ENCODE peak calls at places on chromosome 11, in six cellular contexts. J is prostate gland, L is upper lobe of right lung, Y is colonic mucosa, P is fibroblast of lung, F is neural progenitor cell. I is an unnamed sample. For H3K4me1, the result is how much of the 10 kb centered on the place peaks cover.

GRCh38 chr11:33723238-33723881 is 12.9 kb downstream of the CD59 start:
- DNase-seq in J (no peak), L (no peak), Y (no peak), P (peak), F (no peak), I (no peak)

GRCh38 chr11:59076876-59077571 is 9.1 kb upstream of the GLYATL1B start:
- DNase-seq in J (no peak), L (no peak), Y (no peak), P (no peak), F (no peak), I (no peak)

GRCh38 chr11:20013346-20014066 is 146.8 kb downstream of the DBX1 start:
- DNase-seq in J (no peak), L (no peak), Y (no peak), P (no peak), F (no peak), I (no peak)

GRCh38 chr11:126718319-126718718 is 282.3 kb downstream of the KIRREL3 start:
- DNase-seq in J (no peak), L (no peak), Y (no peak), P (no peak), F (no peak), I (no peak)

GRCh38 chr11:124717786-124718634 is 21.7 kb upstream of the NRGN start:
- DNase-seq in J (no peak), L (peak), Y (no peak), P (peak), F (peak), I (peak)

GRCh38 chr11:6603287-6604080 is at the start of the genes ILK and RRP8:
- DNase-seq in J (peak), L (peak), Y (peak), P (peak), F (peak), I (peak)

GRCh38 chr11:120344302-120345004 is 8.2 kb downstream of the ARHGEF12 start:
- DNase-seq in J (no peak), L (no peak), Y (peak), P (peak), F (no peak), I (no peak)

GRCh38 chr11:21511835-21512440 is 680.9 kb upstream of the ANO5 start:
- DNase-seq in J (peak), L (peak), Y (peak), P (no peak), F (peak), I (peak)

GRCh38 chr11:86175585-86175984 is 69.0 kb upstream of the EED start:
- DNase-seq in J (no peak), L (no peak), Y (no peak), P (no peak), F (no peak), I (no peak)

GRCh38 chr11:74004046-74004693 is 4.7 kb downstream of the UCP3 start:
- DNase-seq in J (no peak), L (no peak), Y (no peak), P (no peak), F (no peak), I (no peak)

GRCh38 chr11:76861490-76861953 is 804 bp downstream of the ACER3 start:
- DNase-seq in J (no peak), L (no peak), Y (no peak), P (no peak), F (peak), I (no peak)

GRCh38 chr11:30455025-30455424 is 131.1 kb downstream of the MPPED2 start:
- DNase-seq in J (no peak), L (no peak), Y (no peak), P (no peak), F (no peak), I (no peak)

GRCh38 chr11:69157156-69157821 is 1.6 kb downstream of the SMIM38 start:
- DNase-seq in J (no peak), L (peak), Y (no peak), P (peak), F (peak), I (no peak)

GRCh38 chr11:130473056-130473794 is 24.8 kb downstream of the ADAMTS15 start:
- DNase-seq in J (no peak), L (no peak), Y (no peak), P (no peak), F (no peak), I (no peak)

GRCh38 chr11:61141601-61142028 is 19.6 kb downstream of the VPS37C start:
- DNase-seq in J (peak), L (peak), Y (peak), P (no peak), F (no peak), I (peak)

GRCh38 chr11:111944651-111945051 is 7.5 kb downstream of the DIXDC1 start:
- DNase-seq in J (no peak), L (no peak), Y (no peak), P (peak), F (no peak), I (no peak)

GRCh38 chr11:21072517-21072916 is 403.1 kb downstream of the NELL1 start:
- DNase-seq in J (no peak), L (no peak), Y (no peak), P (no peak), F (no peak), I (no peak)

GRCh38 chr11:82398300-82398815 is 335.3 kb downstream of the FAM181B start:
- DNase-seq in J (no peak), L (no peak), Y (no peak), P (no peak), F (no peak), I (no peak)

GRCh38 chr11:71117311-71117710 is 135.1 kb downstream of the SHANK2 start:
- DNase-seq in J (no peak), L (no peak), Y (no peak), P (no peak), F (no peak), I (no peak)

GRCh38 chr11:2096001-2096918 is 42.9 kb downstream of the IGF2 start:
- DNase-seq in J (no peak), L (peak), Y (no peak), P (peak), F (no peak), I (no peak)

GRCh38 chr11:130653838-130654601 is 205.6 kb downstream of the ADAMTS15 start:
- DNase-seq in J (peak), L (peak), Y (peak), P (peak), F (no peak), I (peak)

GRCh38 chr11:66841861-66842260 is 1.4 kb upstream of the RCE1 start:
- DNase-seq in J (no peak), L (no peak), Y (no peak), P (no peak), F (no peak), I (no peak)
- H3K4me1 ChIP-seq in J (under half), L (under half), Y (under half), P (under half), F (under half), I (under half)

DNA sequence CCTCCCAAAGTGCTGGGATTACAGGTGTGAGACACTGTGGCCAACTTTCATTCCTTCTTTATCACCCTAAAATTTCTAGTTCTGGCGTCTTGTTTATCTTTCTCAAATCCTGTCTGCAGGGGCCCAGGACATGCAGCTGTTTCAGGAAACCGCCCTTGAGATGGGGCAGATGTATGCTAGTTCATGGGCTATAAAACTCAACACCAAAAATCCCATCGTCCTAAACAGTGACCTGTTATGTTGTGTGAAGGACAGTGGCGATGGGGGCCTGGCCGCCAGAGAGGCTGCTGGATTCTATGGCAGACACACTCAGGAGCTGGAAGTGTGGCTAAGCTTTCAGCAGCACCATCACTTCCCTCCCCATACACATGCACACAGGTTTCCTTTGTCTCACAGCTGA is 36.6 kb downstream of the MARK2 start:
- DNase-seq in J (no peak), L (no peak), Y (no peak), P (no peak), F (no peak), I (no peak)
- H3K4me1 ChIP-seq in J (under half), L (half or more), Y (under half), P (under half), F (under half), I (half or more)

DNA sequence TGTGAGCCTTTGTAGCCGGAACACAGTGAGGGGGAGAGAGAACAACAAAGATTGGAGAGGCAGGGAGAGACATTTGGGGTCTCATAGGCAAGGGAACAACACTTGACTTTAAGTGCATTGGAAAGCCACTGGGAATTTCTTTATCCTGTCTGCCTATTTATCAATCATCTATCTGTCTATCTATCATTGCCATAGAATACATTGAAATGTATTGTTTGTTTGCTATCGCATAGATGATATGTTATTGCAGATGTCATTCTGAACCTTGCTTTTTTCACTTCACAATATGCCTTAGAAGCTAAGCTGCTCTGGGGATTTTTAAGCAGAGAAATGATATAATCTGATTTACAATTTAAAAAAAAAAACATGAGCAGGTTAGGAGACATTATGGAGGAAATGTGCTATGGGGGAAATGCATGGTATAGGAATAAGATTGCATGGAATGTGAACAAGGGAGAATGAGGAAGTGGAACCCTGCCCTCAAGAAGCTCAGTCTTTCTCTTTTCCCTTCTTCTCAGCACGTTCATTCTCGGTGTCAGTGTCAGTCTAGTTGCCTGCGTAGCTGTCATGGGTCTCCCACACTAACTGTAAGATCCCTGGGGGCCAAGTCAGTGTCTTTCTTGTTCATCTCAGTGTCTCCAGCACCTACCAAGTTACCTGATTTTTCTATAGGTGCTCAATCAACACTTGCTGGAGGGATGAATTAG is 158.7 kb upstream of the ARHGAP20 start:
- DNase-seq in J (no peak), L (no peak), Y (no peak), P (no peak), F (no peak), I (no peak)
- H3K4me1 ChIP-seq in J (under half), L (under half), Y (under half), P (under half), F (under half), I (under half)

DNA sequence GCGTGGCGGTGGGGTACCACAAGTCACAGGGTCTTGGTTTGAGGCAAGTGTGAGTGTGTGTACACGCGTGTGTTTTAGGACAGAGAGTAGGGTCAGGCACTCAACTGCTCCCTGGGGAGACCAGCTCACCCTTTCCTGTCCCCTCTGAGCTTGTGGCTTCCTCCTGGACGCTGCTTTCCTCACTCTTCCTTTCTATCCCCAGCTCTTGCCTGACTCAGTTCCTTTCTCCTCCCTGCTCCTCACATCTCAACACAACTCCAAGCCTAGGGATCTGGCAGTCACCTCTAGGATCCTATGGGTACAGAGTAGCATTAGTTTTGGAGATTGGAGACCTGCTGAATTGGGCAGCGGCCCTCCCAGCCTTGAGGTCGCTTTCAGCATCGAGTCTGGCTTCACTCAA is 4.1 kb downstream of the CLCF1 start:
- DNase-seq in J (no peak), L (no peak), Y (no peak), P (no peak), F (no peak), I (no peak)
- H3K4me1 ChIP-seq in J (under half), L (half or more), Y (under half), P (under half), F (under half), I (half or more)

GRCh38 chr11:75820636-75821035 is 5.6 kb downstream of the UVRAG start:
- DNase-seq in J (no peak), L (no peak), Y (no peak), P (peak), F (no peak), I (no peak)

GRCh38 chr11:75826463-75827220 is 11.6 kb downstream of the UVRAG start:
- DNase-seq in J (no peak), L (no peak), Y (no peak), P (no peak), F (peak), I (no peak)

GRCh38 chr11:75827562-75827961 is 12.6 kb downstream of the UVRAG start:
- DNase-seq in J (no peak), L (no peak), Y (no peak), P (no peak), F (no peak), I (no peak)

GRCh38 chr11:75821202-75821601 is 6.2 kb downstream of the UVRAG start:
- DNase-seq in J (no peak), L (no peak), Y (no peak), P (no peak), F (no peak), I (no peak)

DNA sequence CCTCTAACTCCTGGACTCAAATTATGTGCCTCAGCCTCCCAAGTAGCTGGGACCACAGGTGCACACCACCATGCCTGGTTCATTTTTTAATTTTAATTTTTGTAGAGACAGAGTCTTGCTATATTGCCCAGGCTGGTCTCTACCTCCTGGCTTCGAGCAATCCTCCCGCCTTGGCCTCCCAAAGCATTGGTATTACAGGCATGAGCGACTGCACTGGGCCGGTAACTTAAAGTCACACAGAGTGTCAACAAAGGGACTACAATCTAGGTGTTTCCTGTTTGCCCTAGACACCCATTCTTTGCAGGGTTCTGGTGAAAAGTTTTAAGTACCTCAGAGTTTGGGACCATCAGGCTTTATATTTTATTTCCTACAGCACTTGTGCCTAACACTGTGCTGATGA is 8.4 kb downstream of the UVRAG start:
- DNase-seq in J (no peak), L (no peak), Y (no peak), P (no peak), F (no peak), I (no peak)
- H3K4me1 ChIP-seq in J (under half), L (half or more), Y (under half), P (under half), F (under half), I (under half)

GRCh38 chr11:114237321-114238280 is 58.6 kb upstream of the NNMT start:
- DNase-seq in J (no peak), L (no peak), Y (no peak), P (peak), F (no peak), I (no peak)
- H3K4me1 ChIP-seq in J (under half), L (under half), Y (under half), P (under half), F (under half), I (under half)

DNA sequence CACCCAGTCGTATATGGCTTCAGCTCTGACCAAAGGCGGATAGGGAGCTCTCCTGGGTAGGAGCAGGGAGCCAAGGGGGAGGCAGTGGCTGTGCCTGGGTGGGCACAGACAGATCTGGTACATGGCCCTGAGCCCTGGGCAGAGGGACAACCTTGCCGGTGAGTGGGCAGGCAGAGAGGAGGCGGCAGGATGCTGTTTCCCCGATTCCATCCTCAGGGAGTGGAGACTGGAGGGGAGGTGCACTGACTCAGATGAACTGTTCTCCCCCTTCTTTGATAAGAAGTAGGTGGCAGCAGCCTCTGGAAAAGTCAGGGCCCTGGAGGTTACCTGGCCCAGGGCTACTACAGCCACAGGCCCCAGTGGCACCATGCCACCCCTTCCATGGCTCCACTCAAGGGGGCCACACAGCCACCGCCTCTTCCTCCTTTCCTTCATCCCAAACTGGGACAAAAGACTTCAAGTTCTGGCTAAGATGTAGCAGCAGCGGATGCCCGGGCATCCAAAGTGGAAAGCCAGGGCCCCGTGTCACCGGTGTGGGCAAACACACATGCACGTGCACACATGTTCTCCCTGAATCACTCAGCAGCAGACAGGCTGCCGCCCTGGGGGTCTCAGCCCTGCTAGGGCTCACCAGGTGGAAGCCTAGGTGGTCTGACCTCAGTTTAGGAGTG is 13.4 kb downstream of the CXCR5 start:
- DNase-seq in J (no peak), L (no peak), Y (no peak), P (no peak), F (no peak), I (no peak)
- H3K4me1 ChIP-seq in J (under half), L (under half), Y (under half), P (under half), F (under half), I (under half)

GRCh38 chr11:67288452-67289225 is 464 bp upstream of the ANKRD13D start:
- DNase-seq in J (peak), L (peak), Y (peak), P (peak), F (peak), I (peak)

GRCh38 chr11:67289226-67289650 is at the start of gene ANKRD13D:
- DNase-seq in J (no peak), L (no peak), Y (no peak), P (no peak), F (no peak), I (no peak)

GRCh38 chr11:67290801-67291200 is 1.7 kb downstream of the ANKRD13D start:
- DNase-seq in J (no peak), L (peak), Y (no peak), P (no peak), F (no peak), I (no peak)

GRCh38 chr11:67288198-67288451 is 978 bp upstream of the ANKRD13D start:
- DNase-seq in J (no peak), L (no peak), Y (no peak), P (no peak), F (no peak), I (no peak)

GRCh38 chr11:67289651-67290479 is 762 bp downstream of the ANKRD13D start:
- DNase-seq in J (no peak), L (no peak), Y (no peak), P (no peak), F (peak), I (no peak)
- H3K4me1 ChIP-seq in J (under half), L (under half), Y (under half), P (under half), F (under half), I (under half)

GRCh38 chr11:853682-854448 is 11.2 kb downstream of the TSPAN4 start:
- DNase-seq in J (no peak), L (no peak), Y (no peak), P (no peak), F (no peak), I (no peak)

GRCh38 chr11:854601-855342 is 12.1 kb downstream of the TSPAN4 start:
- DNase-seq in J (no peak), L (no peak), Y (no peak), P (no peak), F (peak), I (no peak)

GRCh38 chr11:850777-851762 is 8.4 kb downstream of the TSPAN4 start:
- DNase-seq in J (no peak), L (no peak), Y (no peak), P (no peak), F (peak), I (no peak)

GRCh38 chr11:855343-855674 is 12.7 kb downstream of the TSPAN4 start:
- DNase-seq in J (no peak), L (no peak), Y (no peak), P (no peak), F (no peak), I (no peak)

GRCh38 chr11:852762-853161 is 10.1 kb downstream of the TSPAN4 start:
- DNase-seq in J (no peak), L (no peak), Y (no peak), P (no peak), F (no peak), I (no peak)
- H3K4me1 ChIP-seq in J (under half), L (under half), Y (under half), P (under half), F (half or more), I (under half)

DNA sequence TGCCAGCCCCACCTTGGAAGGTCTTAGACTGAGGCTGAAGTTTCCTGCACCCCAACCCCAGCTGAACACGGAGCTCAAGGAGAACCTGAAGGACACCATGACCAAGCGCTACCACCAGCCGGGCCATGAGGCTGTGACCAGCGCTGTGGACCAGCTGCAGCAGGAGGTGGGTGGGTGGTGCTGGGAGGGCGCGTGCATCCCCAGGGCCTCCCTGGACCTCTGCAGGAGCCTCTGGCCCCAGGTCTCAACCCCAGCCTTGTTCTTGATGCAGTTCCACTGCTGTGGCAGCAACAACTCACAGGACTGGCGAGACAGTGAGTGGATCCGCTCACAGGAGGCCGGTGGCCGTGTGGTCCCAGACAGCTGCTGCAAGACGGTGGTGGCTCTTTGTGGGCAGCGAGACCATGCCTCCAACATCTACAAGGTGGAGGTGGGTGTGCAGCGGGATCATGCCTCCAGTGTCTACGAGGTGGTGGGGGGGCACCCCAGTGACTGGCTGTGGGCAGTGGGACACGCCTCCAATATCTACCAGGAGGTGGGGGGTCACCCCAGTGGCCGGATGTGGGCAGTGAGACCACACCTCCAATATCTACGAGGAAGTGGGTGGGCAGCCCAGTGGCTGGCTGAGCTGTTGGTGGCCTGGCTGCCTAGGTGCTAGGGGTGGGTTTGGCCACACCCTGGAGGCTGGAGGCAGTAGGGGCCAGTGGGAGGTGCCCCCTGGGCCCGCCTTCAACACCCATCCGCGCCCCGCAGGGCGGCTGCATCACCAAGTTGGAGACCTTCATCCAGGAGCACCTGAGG is 4.6 kb downstream of the CD151 start:
- DNase-seq in J (no peak), L (no peak), Y (no peak), P (no peak), F (no peak), I (no peak)
- H3K4me1 ChIP-seq in J (under half), L (under half), Y (under half), P (under half), F (under half), I (under half)